ENCODE peak calls at places on chromosomes 11 and 22, in five cellular contexts. N is lower leg skin, Y is AG04450, P is fibroblast of the aortic adventitia, O is cardiac fibroblast. E is an unnamed sample.

GRCh38 chr11:76265771-76266241 is 59.5 kb upstream of the WNT11 start:
- DNase-seq in P (peak; percentile 43), O (peak; percentile 39), N (peak; percentile 45), Y (no peak), E (no peak)

GRCh38 chr11:2410616-2411015 is 10.1 kb downstream of the TSSC4 start:
- DNase-seq in Y (no peak), P (no peak), N (no peak), O (no peak), E (no peak)

GRCh38 chr11:65454696-65455456 is 32.3 kb downstream of the NEAT1 start:
- DNase-seq in P (peak; percentile 83), N (peak; percentile 87), O (peak; percentile 91), Y (no peak), E (peak; percentile 72)

GRCh38 chr11:2988361-2988762 is 3.8 kb downstream of the NAP1L4 start:
- DNase-seq in P (no peak), O (no peak), Y (no peak), N (no peak), E (no peak)

GRCh38 chr11:57792060-57792541 is 30.5 kb downstream of the CTNND1 start:
- DNase-seq in O (peak; percentile 24), P (no peak), Y (no peak), N (peak; percentile 74), E (no peak)

GRCh38 chr22:39240841-39241631 is 3.7 kb downstream of the PDGFB start:
- DNase-seq in O (no peak), N (peak; percentile 78), P (no peak), Y (no peak), E (peak; percentile 49)

GRCh38 chr11:17991799-17992433 is 20.9 kb downstream of the SERGEF start:
- DNase-seq in O (peak; percentile 76), N (no peak), Y (peak; percentile 36), P (peak; percentile 72), E (no peak)

GRCh38 chr11:34654491-34655334 is 33.8 kb downstream of the EHF start:
- DNase-seq in P (peak; percentile 62), O (peak; percentile 79), N (peak; percentile 89), Y (no peak), E (no peak)

GRCh38 chr11:133153031-133153430 is 379.3 kb downstream of the OPCML start:
- DNase-seq in P (no peak), N (no peak), O (no peak), Y (no peak), E (no peak)

GRCh38 chr11:13183094-13183825 is 94.3 kb upstream of the BMAL1 start:
- DNase-seq in N (no peak), O (peak; percentile 78), P (peak; percentile 86), Y (no peak), E (no peak)

GRCh38 chr11:61193596-61193995 is 9.7 kb upstream of the PGA3 start:
- DNase-seq in N (no peak), P (no peak), Y (no peak), O (no peak), E (no peak)

GRCh38 chr11:36071917-36072500 is 128.1 kb downstream of the LDLRAD3 start:
- DNase-seq in Y (no peak), P (no peak), N (no peak), O (no peak), E (no peak)

GRCh38 chr11:9716275-9717039 is 52.6 kb downstream of the SWAP70 start:
- DNase-seq in P (peak; percentile 94), Y (peak; percentile 18), N (no peak), O (peak; percentile 90), E (no peak)

GRCh38 chr22:35540600-35541253 is at the start of gene RASD2:
- DNase-seq in Y (no peak), P (no peak), O (no peak), N (no peak), E (peak; percentile 44)

GRCh38 chr11:12330491-12331231 is 46.7 kb upstream of the PARVA start:
- DNase-seq in N (no peak), Y (no peak), P (peak; percentile 20), O (no peak), E (no peak)

DNA sequence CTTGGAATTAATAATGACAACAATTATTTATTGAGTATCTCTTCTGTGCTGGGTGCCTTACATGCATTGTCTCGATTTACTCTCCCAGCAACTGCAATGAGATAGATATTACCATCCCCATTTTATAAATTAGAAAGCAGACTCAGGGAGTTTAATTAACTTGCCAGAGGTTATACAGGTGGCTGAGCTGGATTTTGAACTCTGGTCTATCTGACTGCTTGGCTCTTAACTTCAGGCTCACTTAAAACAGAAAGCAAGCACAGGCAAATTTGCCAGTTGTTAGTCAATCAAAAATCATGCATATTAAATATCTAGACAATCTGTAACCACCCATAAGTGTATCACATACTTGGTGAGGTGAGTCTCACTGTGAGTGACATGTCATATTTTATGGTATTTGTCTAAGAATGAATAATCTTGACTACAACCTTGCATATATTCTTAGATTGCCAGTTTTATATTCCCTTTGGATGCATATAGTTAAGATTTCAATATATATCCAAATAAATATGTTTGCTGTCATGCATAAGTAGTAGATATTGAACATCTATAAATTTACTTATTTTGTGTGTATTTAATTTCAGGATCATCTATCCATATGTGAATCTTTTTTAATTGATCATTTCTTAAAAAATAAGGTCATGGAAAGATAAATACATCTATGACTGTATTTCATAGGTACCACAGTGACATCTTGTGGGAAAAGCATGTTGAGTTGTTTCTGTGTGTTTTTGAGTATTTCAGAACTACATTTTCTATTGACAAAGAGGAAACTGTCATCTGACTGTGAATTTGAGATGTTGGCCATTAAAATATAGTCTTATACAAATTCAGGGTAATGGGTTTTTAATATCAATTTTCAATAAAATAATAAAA is 112.0 kb upstream of the ARHGAP42 start:
- DNase-seq in O (peak; percentile 45), Y (no peak), N (no peak), P (peak; percentile 53), E (no peak)
- TF ChIP-seq CTCF in O (peak; percentile 10), Y (peak; percentile 53), N (no peak), P (peak; percentile 28), E (no peak)

GRCh38 chr11:29530961-29531360 is 485.9 kb downstream of the KCNA4 start:
- DNase-seq in O (no peak), Y (no peak), P (no peak), N (no peak), E (no peak)

GRCh38 chr11:29527391-29527936 is 489.4 kb downstream of the KCNA4 start:
- DNase-seq in Y (peak; percentile 4), O (peak; percentile 93), P (peak; percentile 83), N (no peak), E (no peak)
- TF ChIP-seq CTCF in Y (peak; percentile 51), O (peak; percentile 82), P (peak; percentile 61), N (no peak), E (no peak)

GRCh38 chr22:17891427-17892167 is 117.3 kb upstream of the BID start:
- DNase-seq in Y (no peak), P (no peak), O (no peak), N (no peak), E (no peak)
- TF ChIP-seq CTCF in Y (no peak), P (peak; percentile 12), O (peak; percentile 47), N (no peak), E (no peak)

DNA sequence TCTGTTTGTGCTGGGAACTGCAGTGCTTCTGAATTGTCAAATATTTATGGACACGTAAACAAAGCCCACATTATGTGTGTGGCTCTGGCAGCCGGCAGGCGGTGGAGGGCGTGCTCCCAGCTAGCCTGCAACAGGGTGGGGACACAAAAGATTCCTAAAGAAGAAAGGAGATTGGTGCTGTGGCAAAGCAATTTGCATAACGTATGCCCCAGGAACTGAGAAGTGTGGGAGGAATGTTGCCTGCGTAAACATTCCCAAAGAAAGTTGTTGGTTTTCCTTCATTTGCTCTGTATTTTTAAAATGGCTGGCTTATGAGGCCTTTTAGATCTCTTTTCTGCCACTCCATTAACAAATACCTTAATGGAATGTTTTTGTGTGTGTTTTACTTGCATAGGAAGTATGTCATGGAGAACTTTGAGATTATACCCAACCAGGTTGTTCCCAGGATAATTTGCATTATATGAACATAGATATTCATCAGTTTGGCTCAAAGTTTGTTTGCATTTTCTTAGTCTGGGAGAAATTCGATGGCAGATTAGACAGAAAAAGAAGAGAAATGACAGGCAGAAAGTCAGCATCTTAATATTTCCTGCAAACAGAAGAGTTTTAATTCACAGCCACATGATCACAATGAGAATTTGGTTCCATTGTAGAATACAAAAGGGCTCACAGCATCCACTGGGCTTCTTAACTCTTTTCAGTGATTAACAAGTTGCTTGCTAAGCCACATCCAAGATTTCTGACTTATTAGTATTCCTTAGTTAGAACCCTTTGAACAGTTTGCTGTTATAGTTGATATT is 41.8 kb upstream of the DLAT start:
- DNase-seq in Y (peak; percentile 10), O (peak; percentile 63), P (no peak), N (no peak), E (no peak)
- TF ChIP-seq CTCF in Y (peak; percentile 18), O (no peak), P (no peak), N (no peak), E (no peak)

GRCh38 chr22:44369916-44370804 is 57.4 kb upstream of the SHISAL1 start:
- DNase-seq in P (no peak), Y (no peak), N (no peak), O (no peak), E (no peak)

GRCh38 chr22:44366372-44367310 is 53.9 kb upstream of the SHISAL1 start:
- DNase-seq in Y (no peak), P (no peak), N (no peak), O (no peak), E (no peak)

GRCh38 chr22:44368611-44369010 is 55.9 kb upstream of the SHISAL1 start:
- DNase-seq in O (no peak), P (no peak), Y (no peak), N (no peak), E (no peak)

GRCh38 chr22:44371741-44372525 is 59.2 kb upstream of the SHISAL1 start:
- DNase-seq in Y (no peak), O (no peak), P (no peak), N (no peak), E (no peak)

GRCh38 chr22:44369241-44369652 is 56.5 kb upstream of the SHISAL1 start:
- DNase-seq in Y (no peak), O (no peak), P (no peak), N (no peak), E (no peak)
- TF ChIP-seq CTCF in Y (peak; percentile 12), O (peak; percentile 20), P (no peak), N (no peak), E (no peak)

DNA sequence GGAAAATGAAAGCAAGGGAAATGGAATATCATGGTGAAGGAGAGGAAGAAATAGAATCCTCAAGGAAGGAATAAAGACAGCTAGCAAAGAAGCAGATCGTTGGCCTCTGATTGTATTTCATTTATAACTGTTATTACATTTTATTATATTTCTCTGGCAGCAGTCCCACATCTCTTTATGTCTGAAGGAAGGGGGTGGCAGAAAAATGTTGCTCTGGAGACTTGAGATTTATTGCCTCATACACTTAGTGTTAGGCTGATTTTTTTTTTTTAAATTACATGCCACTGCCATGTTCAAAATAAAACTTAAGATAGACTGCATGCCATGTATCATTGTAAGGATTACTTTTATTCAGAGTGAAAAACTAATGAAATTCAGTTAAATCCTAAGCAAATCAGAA is 971.7 kb upstream of the CHORDC1 start:
- DNase-seq in Y (no peak), P (no peak), N (no peak), O (no peak), E (no peak)
- TF ChIP-seq CTCF in Y (no peak), P (no peak), N (no peak), O (no peak), E (no peak)

GRCh38 chr11:106552694-106553203 is 465.5 kb downstream of the GUCY1A2 start:
- DNase-seq in P (no peak), Y (no peak), N (no peak), O (no peak), E (no peak)
- TF ChIP-seq CTCF in P (no peak), Y (no peak), N (no peak), O (no peak), E (no peak)